ENCODE peak calls at places on chromosomes 12 and 14, in six cellular contexts. I, J, C, Z, D and M are unnamed samples.

GRCh38 chr12:62813031-62813829 is 121.7 kb downstream of the PPM1H start:
- DNase-seq in J (no peak), C (peak), I (peak), D (peak), Z (peak), M (peak)

GRCh38 chr12:58148405-58148804 is 207.0 kb downstream of the ATP23 start:
- DNase-seq in J (no peak), C (peak), Z (peak), D (no peak), I (peak), M (no peak)

GRCh38 chr12:12216349-12217017 is 50.4 kb downstream of the LRP6 start:
- DNase-seq in I (peak), C (peak), J (peak), D (no peak), Z (no peak), M (no peak)

GRCh38 chr14:50542941-50543418 is 10.6 kb upstream of the MAP4K5 start:
- DNase-seq in Z (peak), C (peak), I (peak), D (no peak), J (peak), M (no peak)

GRCh38 chr14:100488057-100488456 is 99.2 kb downstream of the BEGAIN start:
- DNase-seq in I (no peak), D (no peak), C (no peak), J (no peak), Z (no peak), M (no peak)

GRCh38 chr12:121769831-121770301 is 23.6 kb downstream of the RHOF start:
- DNase-seq in I (no peak), D (no peak), J (peak), Z (no peak), C (peak), M (no peak)

GRCh38 chr14:75426332-75427125 is 1.3 kb upstream of the JDP2 start:
- DNase-seq in D (no peak), Z (no peak), I (no peak), C (no peak), J (peak), M (no peak)

GRCh38 chr12:91250273-91250672 is 67.7 kb upstream of the DCN start:
- DNase-seq in D (no peak), Z (no peak), I (no peak), J (no peak), C (no peak), M (no peak)

GRCh38 chr14:38238881-38239280 is 17.0 kb downstream of the CLEC14A start:
- DNase-seq in Z (peak), D (no peak), I (no peak), J (no peak), C (no peak), M (no peak)

DNA sequence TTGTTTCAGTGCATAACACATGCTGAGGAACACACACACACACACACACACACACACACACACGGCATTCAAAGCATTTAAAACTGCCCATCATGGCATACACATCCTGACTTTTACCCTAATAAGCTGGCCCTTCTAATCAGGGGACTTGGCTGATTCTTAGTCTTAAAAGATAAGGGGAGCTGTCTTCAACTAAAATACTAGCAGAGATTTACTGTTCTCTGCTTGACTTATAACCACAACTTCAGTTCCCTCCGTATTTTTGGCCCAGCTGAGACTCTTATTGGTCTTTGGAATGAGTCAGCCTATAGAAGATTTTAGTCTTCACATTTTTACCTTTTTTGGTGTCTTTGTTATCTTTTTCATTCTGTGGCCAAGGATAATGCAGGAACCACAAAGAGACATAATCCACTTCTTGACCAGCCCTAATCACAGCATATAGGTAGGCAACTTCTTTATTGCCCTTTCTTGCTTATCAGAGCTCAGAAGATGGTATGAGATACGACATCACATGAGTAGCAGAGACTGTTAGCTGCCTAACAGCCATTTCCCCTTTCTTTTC is 25.1 kb upstream of the SLC8A3 start:
- DNase-seq in Z (no peak), C (no peak), I (no peak), D (no peak), J (no peak), M (no peak)
- TF ChIP-seq JUN in Z (no peak), C (no peak), I (no peak), D (no peak), J (no peak), M (no peak)

DNA sequence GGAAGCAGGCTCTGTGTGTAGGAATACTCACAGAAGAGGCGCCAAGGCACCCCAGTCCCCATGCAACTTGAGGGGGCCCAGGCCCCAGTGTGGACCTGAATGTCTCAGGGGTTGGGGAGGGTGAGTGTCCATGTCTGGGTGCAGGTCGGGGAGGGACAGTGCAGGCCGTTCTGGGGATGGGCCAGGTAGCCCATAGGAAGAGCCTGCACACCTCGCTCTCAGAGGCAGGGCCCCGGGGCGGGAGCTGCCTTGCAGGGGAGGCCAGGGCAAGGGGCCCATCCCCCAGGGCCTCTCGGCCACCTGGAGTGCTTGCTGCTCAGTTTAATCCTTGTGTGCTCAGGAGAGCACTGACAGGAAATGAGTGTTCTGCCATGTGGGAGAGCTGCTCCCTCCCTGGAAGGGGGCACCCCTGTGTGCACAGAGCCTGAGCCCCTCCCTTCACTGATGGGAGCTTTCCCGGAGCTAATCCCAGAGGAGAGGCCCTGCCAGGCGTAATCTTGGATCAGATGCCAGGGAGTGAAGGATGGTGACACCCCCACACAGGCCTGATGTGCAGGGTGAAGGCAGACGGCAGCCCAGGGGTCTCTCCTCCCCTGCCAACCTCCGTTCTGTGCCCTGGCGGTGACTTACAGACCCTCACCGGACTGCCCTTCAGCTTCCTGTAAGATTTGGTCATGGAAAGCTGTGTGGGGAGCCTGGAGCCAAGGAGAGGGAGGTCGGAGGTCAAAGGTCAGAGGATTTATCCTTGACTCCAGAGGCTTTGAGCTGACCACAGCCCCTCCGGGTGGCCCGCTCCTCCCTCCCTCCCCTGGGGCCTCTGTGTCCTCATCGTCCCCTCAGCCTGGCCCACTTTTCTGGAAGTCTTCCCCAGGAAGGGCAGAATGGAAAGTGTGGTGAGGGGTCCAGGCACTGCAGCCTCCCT is 24.4 kb upstream of the FBRSL1 start:
- DNase-seq in D (no peak), J (no peak), C (no peak), Z (no peak), I (no peak), M (no peak)
- TF ChIP-seq JUN in D (no peak), J (no peak), C (no peak), Z (no peak), I (no peak), M (no peak)

GRCh38 chr12:114625294-114625851 is 58.6 kb downstream of the TBX3 start:
- DNase-seq in C (peak), I (peak), J (peak), Z (peak), D (peak), M (peak)
- TF ChIP-seq JUN in C (no peak), I (peak), J (no peak), Z (no peak), D (no peak), M (no peak)

GRCh38 chr14:81164167-81164774 is 56.5 kb downstream of the GTF2A1 start:
- DNase-seq in J (peak), C (peak), D (peak), Z (peak), I (peak), M (peak)
- TF ChIP-seq JUN in J (peak), C (no peak), D (no peak), Z (no peak), I (no peak), M (no peak)

GRCh38 chr12:104493504-104493903 is 36.8 kb downstream of the CHST11 start:
- DNase-seq in Z (no peak), C (no peak), J (no peak), I (no peak), D (no peak), M (no peak)
- TF ChIP-seq JUN in Z (no peak), C (no peak), J (no peak), I (no peak), D (no peak), M (no peak)

GRCh38 chr14:53715390-53715730 is 241.3 kb downstream of the BMP4 start:
- DNase-seq in Z (peak), C (no peak), J (peak), I (peak), D (no peak), M (no peak)
- TF ChIP-seq JUN in Z (peak), C (no peak), J (no peak), I (no peak), D (no peak), M (no peak)

DNA sequence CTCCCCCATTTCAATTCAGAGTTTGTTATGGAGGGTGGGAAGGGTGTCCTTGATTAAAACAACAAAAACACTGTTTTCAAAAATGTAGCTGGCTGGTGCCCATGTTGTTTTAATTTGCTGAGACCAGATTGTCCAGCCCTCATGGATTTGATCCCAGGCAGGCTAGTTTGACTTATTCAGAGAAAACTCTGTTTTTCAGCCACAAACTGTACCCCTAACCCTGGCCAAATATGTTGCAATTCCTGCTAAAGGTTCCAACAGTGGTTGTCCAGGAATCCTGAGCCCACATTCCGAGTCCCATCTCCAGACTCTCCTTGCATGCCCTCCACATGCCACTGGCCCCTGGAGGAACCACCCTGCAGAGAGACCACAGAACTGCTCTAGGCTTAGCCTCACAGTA is 36.0 kb downstream of the MAP1LC3B2 start:
- DNase-seq in Z (no peak), C (no peak), I (no peak), D (no peak), J (no peak), M (no peak)
- TF ChIP-seq JUN in Z (no peak), C (no peak), I (no peak), D (no peak), J (no peak), M (no peak)

GRCh38 chr12:75526655-75527511 is 15.5 kb upstream of the KRR1 start:
- DNase-seq in I (peak), C (peak), D (no peak), Z (peak), J (peak), M (peak)
- TF ChIP-seq JUN in I (no peak), C (no peak), D (no peak), Z (no peak), J (no peak), M (no peak)

GRCh38 chr14:88166616-88167015 is 156.5 kb downstream of the KCNK10 start:
- DNase-seq in J (no peak), D (no peak), C (no peak), I (peak), Z (no peak), M (no peak)

GRCh38 chr14:88163731-88164255 is 158.9 kb downstream of the GPR65 start:
- DNase-seq in C (no peak), J (no peak), I (no peak), Z (no peak), D (no peak), M (no peak)

GRCh38 chr14:88168498-88169165 is 154.4 kb downstream of the KCNK10 start:
- DNase-seq in J (peak), D (no peak), I (peak), C (peak), Z (peak), M (peak)

GRCh38 chr14:88168025-88168424 is 155.0 kb downstream of the KCNK10 start:
- DNase-seq in I (no peak), Z (no peak), D (no peak), J (no peak), C (no peak), M (no peak)

GRCh38 chr14:88164906-88165534 is 158.0 kb downstream of the KCNK10 start:
- DNase-seq in I (no peak), Z (no peak), C (no peak), J (no peak), D (no peak), M (no peak)
- TF ChIP-seq JUN in I (no peak), Z (no peak), C (no peak), J (no peak), D (no peak), M (no peak)